ENCODE peak calls at places on chromosomes 12 and 14, in four cellular contexts. J, P, E and U are unnamed samples. For H3K27me3, the result is how much of the 10 kb centered on the place peaks cover.

GRCh38 chr12:89493650-89494302 is 30.8 kb downstream of the GALNT4 start:
- DNase-seq in J (no peak), P (no peak), E (peak), U (no peak)

GRCh38 chr12:87841935-87842334 is 187.3 kb downstream of the C12orf50 start:
- DNase-seq in J (no peak), P (no peak), E (no peak), U (no peak)

GRCh38 chr14:68894123-68894522 is 85.0 kb downstream of the ACTN1 start:
- DNase-seq in J (no peak), P (no peak), E (peak), U (no peak)

GRCh38 chr12:129615001-129615400 is 288.8 kb downstream of the TMEM132D start:
- DNase-seq in J (no peak), P (no peak), E (no peak), U (no peak)

GRCh38 chr12:18387706-18388105 is 126.4 kb downstream of the PIK3C2G start:
- DNase-seq in J (no peak), P (no peak), E (no peak), U (no peak)

GRCh38 chr14:21991130-21991529 is 317.5 kb upstream of the OR4E1 start:
- DNase-seq in J (no peak), P (no peak), E (no peak), U (no peak)

GRCh38 chr14:49598479-49599301 is at the start of gene LRR1:
- DNase-seq in J (peak), P (peak), E (peak), U (peak)

GRCh38 chr12:52182456-52182855 is 9.4 kb downstream of the KRT80 start:
- DNase-seq in J (no peak), P (no peak), E (no peak), U (no peak)

GRCh38 chr12:13079440-13079906 is 24.0 kb downstream of the GSG1 start:
- DNase-seq in J (no peak), P (no peak), E (no peak), U (no peak)

GRCh38 chr14:54574528-54574927 is 7.6 kb downstream of the SAMD4A start:
- DNase-seq in J (no peak), P (no peak), E (no peak), U (no peak)

GRCh38 chr12:104524026-104524425 is 67.3 kb downstream of the CHST11 start:
- DNase-seq in J (no peak), P (no peak), E (no peak), U (no peak)

GRCh38 chr14:95499354-95499750 is 17.1 kb downstream of the SYNE3 start:
- DNase-seq in J (no peak), P (no peak), E (no peak), U (peak)

GRCh38 chr12:69417231-69417630 is 53.0 kb upstream of the FRS2 start:
- DNase-seq in J (no peak), P (no peak), E (no peak), U (peak)

GRCh38 chr12:107328442-107329133 is 235.2 kb upstream of the CRY1 start:
- DNase-seq in J (no peak), P (no peak), E (no peak), U (no peak)

DNA sequence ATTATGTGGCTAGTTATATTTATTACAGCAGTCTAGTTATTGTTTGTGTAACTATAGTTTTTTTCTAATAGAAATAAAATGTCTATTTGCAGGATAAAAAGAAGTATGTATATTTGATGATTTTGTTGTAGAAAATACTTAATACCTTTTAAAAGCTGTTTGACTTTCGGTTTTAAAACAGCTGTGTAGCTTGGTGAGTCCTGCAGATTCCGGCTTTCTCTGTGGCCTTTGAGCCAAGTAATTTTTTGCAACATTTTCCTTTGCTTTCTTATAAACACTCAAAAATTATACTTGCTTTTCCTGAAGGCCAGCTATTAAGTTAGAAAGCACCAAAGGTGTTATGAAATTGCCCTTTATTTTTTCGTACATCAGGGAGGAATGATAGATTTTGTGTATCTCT is 63.5 kb downstream of the CRADD start:
- DNase-seq in J (no peak), P (no peak), E (no peak), U (no peak)
- H3K27me3 ChIP-seq in J (under half), P (under half), E (under half), U (under half)

GRCh38 chr12:120573560-120573959 is 7.6 kb downstream of the POP5 start:
- DNase-seq in J (no peak), P (no peak), E (no peak), U (no peak)
- H3K4me3 ChIP-seq in J (no peak), P (no peak), E (no peak), U (no peak)

DNA sequence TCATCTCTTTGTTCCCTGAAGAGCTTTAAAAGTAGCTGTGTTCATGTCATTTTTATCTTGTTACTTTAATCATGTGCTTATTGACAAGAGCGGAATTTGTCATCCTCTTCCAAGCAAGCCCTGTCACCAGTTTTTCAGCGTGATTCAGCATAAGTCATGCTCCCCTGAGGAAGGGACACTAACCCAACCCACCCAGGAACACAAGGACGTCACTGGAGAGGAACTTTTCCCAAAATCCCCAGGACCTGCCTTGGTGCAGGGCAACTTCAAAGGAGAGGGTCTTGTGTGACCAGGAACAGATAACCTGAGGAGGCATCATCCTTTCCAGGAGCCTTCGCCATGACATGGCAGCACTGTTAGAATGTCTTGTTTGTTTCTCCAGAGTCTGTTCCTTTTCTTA is 107.1 kb upstream of the DIO3 start:
- DNase-seq in J (peak), P (no peak), E (no peak), U (no peak)
- H3K27me3 ChIP-seq in J (under half), P (under half), E (half or more), U (under half)

DNA sequence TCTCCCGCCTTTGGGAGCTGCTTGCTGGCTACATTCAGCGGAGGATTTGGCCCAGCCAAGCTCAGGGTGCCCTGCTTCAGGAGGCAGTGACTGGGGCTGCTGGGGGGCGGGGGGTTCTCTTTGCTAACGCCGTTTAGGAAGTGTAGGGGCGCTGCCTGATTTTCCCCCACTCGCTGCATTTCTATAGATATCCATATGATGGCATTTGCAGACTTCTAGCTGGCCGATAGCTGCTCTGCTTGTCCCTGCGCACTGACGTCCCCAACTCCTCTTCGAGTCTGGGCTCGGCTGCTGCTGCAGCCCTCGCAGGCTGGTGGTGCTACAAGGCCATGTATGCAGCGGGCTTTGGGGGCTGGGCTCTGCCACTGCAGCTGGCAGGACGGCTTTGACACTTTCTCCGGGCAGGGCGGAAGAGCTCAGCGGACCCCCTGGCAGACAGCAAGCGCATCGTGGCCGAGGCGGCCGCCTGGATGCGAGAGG is 3.1 kb downstream of the LRFN5 start:
- DNase-seq in J (no peak), P (no peak), E (no peak), U (no peak)
- H3K4me3 ChIP-seq in J (peak), P (no peak), E (no peak), U (no peak)

DNA sequence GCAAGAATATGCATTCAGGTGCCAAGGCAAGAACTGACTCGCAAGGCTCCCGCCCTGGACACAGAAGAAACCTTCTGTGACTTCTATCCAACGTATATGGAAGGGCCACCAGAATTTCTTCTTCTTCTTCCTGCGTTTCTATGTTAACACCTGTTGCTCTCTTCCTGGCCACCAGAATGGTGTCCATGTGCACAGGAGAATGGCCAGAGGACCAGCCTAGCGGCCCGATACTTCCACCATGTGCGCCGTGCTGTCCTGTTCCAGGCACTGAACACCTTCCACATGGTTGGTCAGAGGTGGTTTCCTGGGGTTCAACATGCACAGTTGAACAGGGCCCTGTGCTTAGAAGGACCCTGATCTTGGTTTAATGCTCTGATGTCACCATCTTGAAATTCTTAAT is 455.8 kb downstream of the BCL11B start:
- DNase-seq in J (no peak), P (no peak), E (no peak), U (no peak)
- H3K27me3 ChIP-seq in J (under half), P (under half), E (under half), U (under half)

GRCh38 chr12:124391340-124392261 is 96.7 kb downstream of the RFLNA start:
- DNase-seq in J (peak), P (no peak), E (peak), U (no peak)
- H3K4me3 ChIP-seq in J (no peak), P (no peak), E (no peak), U (no peak)

GRCh38 chr12:53995311-53996187 is 4.4 kb upstream of the HOXC9 start:
- DNase-seq in J (peak), P (no peak), E (no peak), U (peak)

GRCh38 chr12:53994691-53995310 is 5.2 kb upstream of the HOXC9 start:
- DNase-seq in J (no peak), P (no peak), E (no peak), U (peak)

GRCh38 chr12:53997324-53998173 is 2.4 kb upstream of the HOXC9 start:
- DNase-seq in J (no peak), P (no peak), E (no peak), U (no peak)

GRCh38 chr12:53996886-53997217 is 3.1 kb upstream of the HOXC9 start:
- DNase-seq in J (no peak), P (no peak), E (no peak), U (no peak)

DNA sequence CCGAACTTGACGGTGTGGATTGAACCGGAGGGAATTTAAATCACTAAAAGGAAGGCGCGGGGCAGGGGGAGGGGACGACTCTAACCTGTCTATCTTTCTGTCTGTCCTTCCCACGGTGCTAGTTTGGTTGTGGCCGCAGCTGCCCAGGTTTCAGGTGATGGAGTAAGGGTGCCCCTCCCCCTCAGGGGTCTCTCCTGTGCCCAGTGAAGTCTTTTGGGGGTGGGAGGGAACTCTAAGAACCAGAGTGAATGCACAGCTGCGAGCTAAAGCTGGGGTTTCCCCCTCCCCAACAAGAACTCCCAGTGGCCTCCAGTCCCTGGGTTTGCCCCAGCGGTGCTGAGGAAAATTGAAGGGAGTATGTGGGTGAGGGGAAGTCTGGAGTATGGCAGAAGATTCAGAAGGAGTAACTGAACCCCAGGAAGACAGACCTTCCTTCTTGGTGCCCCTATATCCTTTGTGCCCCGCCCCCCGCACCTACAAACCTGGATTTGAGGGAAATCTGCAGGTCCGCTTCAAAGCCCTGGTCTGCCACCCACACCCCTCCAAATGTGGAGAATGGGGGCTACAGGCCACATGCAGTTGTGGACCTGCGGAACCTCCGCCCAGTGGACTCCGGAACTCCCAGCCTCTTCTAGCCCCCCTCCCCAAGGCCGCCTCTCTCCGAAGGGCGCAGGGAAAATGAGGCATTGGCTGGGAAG is 3.6 kb upstream of the HOXC9 start:
- DNase-seq in J (no peak), P (no peak), E (no peak), U (no peak)
- H3K27me3 ChIP-seq in J (half or more), P (half or more), E (half or more), U (under half)

GRCh38 chr12:122887817-122888212 is 8.1 kb downstream of the VPS37B start:
- DNase-seq in J (no peak), P (no peak), E (no peak), U (no peak)

GRCh38 chr12:122886161-122886560 is 9.8 kb downstream of the VPS37B start:
- DNase-seq in J (peak), P (no peak), E (no peak), U (no peak)

GRCh38 chr12:122889658-122890561 is 6.0 kb downstream of the VPS37B start:
- DNase-seq in J (no peak), P (no peak), E (no peak), U (no peak)

GRCh38 chr12:122886851-122887816 is 8.8 kb downstream of the VPS37B start:
- DNase-seq in J (peak), P (no peak), E (peak), U (no peak)

GRCh38 chr12:122888232-122888752 is 7.6 kb downstream of the VPS37B start:
- DNase-seq in J (peak), P (peak), E (peak), U (peak)
- H3K4me3 ChIP-seq in J (peak), P (peak), E (no peak), U (no peak)